ENCODE peak calls at places on chromosomes 6 and 20, in seven cellular contexts. J, T, K, M, R, Y and V are unnamed samples.

GRCh38 chr20:50533464-50533863 is 23.3 kb downstream of the PTPN1 start:
- DNase-seq in T (no peak), K (no peak), R (no peak), Y (no peak), M (no peak), J (no peak), V (no peak)

GRCh38 chr6:114304304-114304887 is 38.4 kb downstream of the HS3ST5 start:
- DNase-seq in R (peak; percentile 53), K (no peak), J (peak; percentile 48), T (no peak), M (peak; percentile 9), Y (no peak), V (peak; percentile 35)

GRCh38 chr6:39753745-39754084 is 28.5 kb upstream of the KIF6 start:
- DNase-seq in R (no peak), Y (no peak), K (no peak), J (peak; percentile 25), T (no peak), M (no peak), V (no peak)

GRCh38 chr6:54717849-54718455 is 128.6 kb upstream of the FAM83B start:
- DNase-seq in J (peak; percentile 83), T (no peak), R (peak; percentile 70), K (no peak), Y (no peak), M (peak; percentile 42), V (peak; percentile 43)

GRCh38 chr6:5626727-5627426 is 365.6 kb downstream of the FARS2 start:
- DNase-seq in M (peak; percentile 8), R (no peak), T (no peak), J (no peak), K (no peak), Y (no peak), V (no peak)

GRCh38 chr6:159852877-159853276 is 37.9 kb upstream of the MAS1 start:
- DNase-seq in T (no peak), J (peak; percentile 36), K (no peak), R (peak; percentile 38), M (peak; percentile 55), Y (no peak), V (peak; percentile 54)

GRCh38 chr6:13268914-13269532 is 59.3 kb downstream of the TBC1D7 start:
- DNase-seq in M (no peak), K (no peak), T (no peak), R (no peak), J (peak; percentile 40), Y (no peak), V (no peak)

GRCh38 chr6:110188791-110189190 is 8.6 kb downstream of the CDC40 start:
- DNase-seq in R (no peak), Y (no peak), K (no peak), M (no peak), J (no peak), T (no peak), V (no peak)

GRCh38 chr20:7264137-7264536 is 496.7 kb downstream of the BMP2 start:
- DNase-seq in Y (no peak), R (no peak), J (no peak), T (no peak), M (no peak), K (no peak), V (no peak)

GRCh38 chr6:12613819-12614218 is 102.7 kb upstream of the PHACTR1 start:
- DNase-seq in M (no peak), K (no peak), T (no peak), Y (no peak), J (no peak), R (no peak), V (no peak)

GRCh38 chr6:167565884-167566491 is 241.1 kb downstream of the TTLL2 start:
- DNase-seq in K (no peak), R (peak; percentile 45), M (no peak), T (no peak), Y (no peak), J (peak; percentile 69), V (no peak)

GRCh38 chr6:93676506-93676905 is 257.1 kb upstream of the EPHA7 start:
- DNase-seq in Y (no peak), T (no peak), M (no peak), R (peak; percentile 17), J (no peak), K (no peak), V (no peak)